ENCODE peak calls at places on chromosomes 13 and 19, in seven cellular contexts. F, W, C, E, B, L and G are unnamed samples.

GRCh38 chr13:103692442-103692841 is 626.2 kb upstream of the SLC10A2 start:
- DNase-seq in F (no peak), W (no peak), C (no peak), E (no peak), B (no peak), L (no peak), G (no peak)

GRCh38 chr19:31491246-31491645 is 142.0 kb upstream of the TSHZ3 start:
- DNase-seq in F (no peak), W (no peak), C (no peak), E (no peak), B (peak; percentile 11), L (no peak), G (no peak)

GRCh38 chr19:42532881-42533280 is 4.6 kb upstream of the CEACAM1 start:
- DNase-seq in F (no peak), W (no peak), C (no peak), E (no peak), B (no peak), L (peak; percentile 46), G (no peak)

GRCh38 chr13:97448503-97449251 is 14.7 kb downstream of the RAP2A start:
- DNase-seq in F (no peak), W (no peak), C (no peak), E (no peak), B (no peak), L (no peak), G (no peak)

GRCh38 chr13:111397202-111397880 is 76.9 kb downstream of the TEX29 start:
- DNase-seq in F (no peak), W (no peak), C (no peak), E (no peak), B (no peak), L (no peak), G (no peak)

GRCh38 chr19:46878613-46879375 is 18.0 kb downstream of the ARHGAP35 start:
- DNase-seq in F (peak; percentile 90), W (no peak), C (no peak), E (peak; percentile 84), B (peak; percentile 93), L (no peak), G (no peak)

GRCh38 chr13:60282708-60283107 is 114.3 kb upstream of the TDRD3 start:
- DNase-seq in F (no peak), W (no peak), C (no peak), E (no peak), B (no peak), L (no peak), G (no peak)

GRCh38 chr13:33323766-33324525 is 38.4 kb upstream of the STARD13 start:
- DNase-seq in F (no peak), W (no peak), C (no peak), E (no peak), B (peak; percentile 20), L (no peak), G (no peak)

GRCh38 chr19:32450217-32450616 is 44.6 kb downstream of the DPY19L3 start:
- DNase-seq in F (no peak), W (no peak), C (no peak), E (no peak), B (no peak), L (no peak), G (no peak)

GRCh38 chr19:39474139-39474620 is 6.5 kb upstream of the TIMM50 start:
- DNase-seq in F (no peak), W (peak; percentile 57), C (peak; percentile 65), E (peak; percentile 31), B (no peak), L (peak; percentile 39), G (peak; percentile 0)

GRCh38 chr19:39144487-39145071 is 19.0 kb downstream of the PAK4 start:
- DNase-seq in F (peak; percentile 34), W (no peak), C (no peak), E (no peak), B (peak; percentile 36), L (no peak), G (no peak)

GRCh38 chr13:76852991-76853390 is 33.2 kb downstream of the KCTD12 start:
- DNase-seq in F (peak; percentile 5), W (no peak), C (no peak), E (peak; percentile 81), B (peak; percentile 91), L (no peak), G (no peak)

GRCh38 chr13:109192306-109192705 is 562.9 kb downstream of the MYO16 start:
- DNase-seq in F (no peak), W (no peak), C (no peak), E (no peak), B (no peak), L (no peak), G (no peak)

GRCh38 chr13:24630851-24631341 is 49.3 kb upstream of the ATP12A start:
- DNase-seq in F (no peak), W (no peak), C (no peak), E (peak; percentile 5), B (peak; percentile 76), L (no peak), G (no peak)

GRCh38 chr13:62250501-62251175 is 835.0 kb upstream of the PCDH20 start:
- DNase-seq in F (no peak), W (no peak), C (no peak), E (no peak), B (no peak), L (no peak), G (no peak)

GRCh38 chr13:102911336-102911735 is 65.5 kb downstream of the ERCC5 start:
- DNase-seq in F (no peak), W (no peak), C (no peak), E (no peak), B (no peak), L (no peak), G (no peak)

GRCh38 chr19:18978616-18979015 is 37.6 kb upstream of the HOMER3 start:
- DNase-seq in F (no peak), W (no peak), C (no peak), E (no peak), B (no peak), L (no peak), G (no peak)

GRCh38 chr13:110201114-110201513 is 105.8 kb downstream of the COL4A1 start:
- DNase-seq in F (no peak), W (no peak), C (no peak), E (no peak), B (no peak), L (no peak), G (no peak)

GRCh38 chr13:105069106-105069505 is 1466.4 kb downstream of the EFNB2 start:
- DNase-seq in F (no peak), W (no peak), C (no peak), E (no peak), B (no peak), L (no peak), G (no peak)

GRCh38 chr13:110116072-110116487 is 190.9 kb downstream of the COL4A1 start:
- DNase-seq in F (peak; percentile 62), W (no peak), C (no peak), E (no peak), B (no peak), L (no peak), G (no peak)

GRCh38 chr13:111489301-111489700 is 168.9 kb downstream of the TEX29 start:
- DNase-seq in F (no peak), W (no peak), C (no peak), E (no peak), B (no peak), L (no peak), G (no peak)

GRCh38 chr13:106471957-106472543 is 63.4 kb downstream of the EFNB2 start:
- DNase-seq in F (peak; percentile 85), W (peak; percentile 20), C (no peak), E (peak; percentile 98), B (peak; percentile 93), L (no peak), G (no peak)

GRCh38 chr19:40403262-40403984 is 9.8 kb downstream of the PRX start:
- DNase-seq in F (peak; percentile 78), W (no peak), C (peak; percentile 52), E (peak; percentile 85), B (peak; percentile 73), L (peak; percentile 74), G (peak; percentile 11)

GRCh38 chr13:99419591-99420243 is 81.6 kb upstream of the TM9SF2 start:
- DNase-seq in F (no peak), W (no peak), C (no peak), E (no peak), B (no peak), L (no peak), G (no peak)

GRCh38 chr13:97321101-97321500 is 99.0 kb downstream of the MBNL2 start:
- DNase-seq in F (no peak), W (no peak), C (no peak), E (peak; percentile 31), B (no peak), L (no peak), G (no peak)

GRCh38 chr13:52955505-52955904 is 73.1 kb upstream of the OLFM4 start:
- DNase-seq in F (no peak), W (peak; percentile 61), C (no peak), E (no peak), B (no peak), L (no peak), G (no peak)

GRCh38 chr19:10219678-10220077 is 11.5 kb downstream of the S1PR2 start:
- DNase-seq in F (no peak), W (no peak), C (no peak), E (peak; percentile 61), B (no peak), L (no peak), G (no peak)

GRCh38 chr19:54388001-54388802 is 23.5 kb upstream of the LAIR1 start:
- DNase-seq in F (no peak), W (no peak), C (no peak), E (no peak), B (no peak), L (no peak), G (no peak)

GRCh38 chr13:31261241-31261640 is 61.5 kb downstream of the B3GLCT start:
- DNase-seq in F (no peak), W (no peak), C (no peak), E (no peak), B (no peak), L (no peak), G (no peak)

GRCh38 chr19:35013047-35013819 is 13.1 kb downstream of the GRAMD1A start:
- DNase-seq in F (peak; percentile 16), W (no peak), C (peak; percentile 61), E (peak; percentile 36), B (peak; percentile 19), L (peak; percentile 49), G (no peak)

GRCh38 chr13:24671367-24672117 is 8.7 kb upstream of the ATP12A start:
- DNase-seq in F (peak; percentile 93), W (peak; percentile 43), C (no peak), E (peak; percentile 67), B (peak; percentile 74), L (no peak), G (no peak)

GRCh38 chr13:61156753-61157152 is 258.9 kb downstream of the PCDH20 start:
- DNase-seq in F (no peak), W (no peak), C (no peak), E (no peak), B (no peak), L (no peak), G (no peak)